ENCODE peak calls at places on chromosomes 3 and 15, in nine cellular contexts. G is GM13977; Q is mucosa of gallbladder; H is ACHN; Z is adipocyte; J is choroid plexus epithelial cell; S is AG08395; N is left cardiac atrium; P is stimulated activated CD4-positive, alpha-beta T cell treated with anti-CD3 and anti-CD28 coated beads, TNF-alpha, amount 100 ng/mL, for 1 hour. T is an unnamed sample.

GRCh38 chr15:42059661-42060476 is 34.5 kb downstream of the PLA2G4D start:
- DNase-seq in G (peak; percentile 73), Q (peak; percentile 66), H (peak; percentile 43), Z (peak; percentile 68), J (peak; percentile 56), S (peak; percentile 42), N (peak; percentile 59), P (peak; percentile 23), T (peak; percentile 79)

GRCh38 chr15:94234300-94234699 is 2.9 kb downstream of the MCTP2 start:
- DNase-seq in G (no peak), Q (no peak), H (no peak), Z (peak; percentile 54), J (peak; percentile 35), S (no peak), N (peak; percentile 24), P (no peak), T (no peak)

GRCh38 chr3:192816274-192816853 is 89.0 kb upstream of the FGF12 start:
- DNase-seq in G (no peak), Q (no peak), H (peak; percentile 60), Z (peak; percentile 87), J (peak; percentile 81), S (peak; percentile 41), N (no peak), P (no peak), T (no peak)

GRCh38 chr3:24367681-24368264 is 126.9 kb downstream of the THRB start:
- DNase-seq in G (no peak), Q (no peak), H (no peak), Z (peak; percentile 29), J (no peak), S (no peak), N (no peak), P (no peak), T (no peak)

GRCh38 chr3:129485681-129486056 is 42.8 kb upstream of the RHO start:
- DNase-seq in G (no peak), Q (peak; percentile 82), H (no peak), Z (peak; percentile 98), J (peak; percentile 98), S (peak; percentile 97), N (peak; percentile 86), P (no peak), T (peak; percentile 72)

GRCh38 chr3:71466483-71466882 is 117.0 kb downstream of the FOXP1 start:
- DNase-seq in G (no peak), Q (no peak), H (no peak), Z (no peak), J (no peak), S (no peak), N (peak; percentile 42), P (no peak), T (no peak)

GRCh38 chr3:49424816-49425215 is 2.5 kb upstream of the AMT start:
- DNase-seq in G (no peak), Q (no peak), H (no peak), Z (no peak), J (no peak), S (no peak), N (no peak), P (no peak), T (no peak)

GRCh38 chr3:65181397-65181871 is 493.6 kb upstream of the ADAMTS9 start:
- DNase-seq in G (no peak), Q (no peak), H (no peak), Z (no peak), J (no peak), S (peak; percentile 47), N (no peak), P (no peak), T (peak; percentile 61)

GRCh38 chr15:51803961-51804360 is 25.5 kb upstream of the TMOD3 start:
- DNase-seq in G (no peak), Q (no peak), H (no peak), Z (no peak), J (no peak), S (no peak), N (no peak), P (no peak), T (no peak)

GRCh38 chr3:153180860-153181372 is 18.9 kb downstream of the RAP2B start:
- DNase-seq in G (no peak), Q (no peak), H (no peak), Z (no peak), J (no peak), S (no peak), N (no peak), P (no peak), T (no peak)

GRCh38 chr15:92161039-92161670 is 232.5 kb upstream of the ST8SIA2 start:
- DNase-seq in G (peak; percentile 28), Q (no peak), H (no peak), Z (no peak), J (no peak), S (no peak), N (no peak), P (no peak), T (no peak)

GRCh38 chr15:40343512-40343911 is 2.8 kb upstream of the CCDC9B start:
- DNase-seq in G (no peak), Q (no peak), H (no peak), Z (peak; percentile 92), J (peak; percentile 89), S (peak; percentile 75), N (peak; percentile 66), P (no peak), T (no peak)

GRCh38 chr3:139302084-139302800 is 41.6 kb upstream of the MRPS22 start:
- DNase-seq in G (no peak), Q (peak; percentile 42), H (peak; percentile 98), Z (peak; percentile 99), J (peak; percentile 99), S (peak; percentile 97), N (peak; percentile 45), P (no peak), T (no peak)

GRCh38 chr3:74268753-74269152 is 345.7 kb downstream of the CNTN3 start:
- DNase-seq in G (no peak), Q (no peak), H (no peak), Z (no peak), J (peak; percentile 42), S (no peak), N (no peak), P (no peak), T (no peak)

GRCh38 chr3:16511561-16512434 is 1.7 kb downstream of the RFTN1 start:
- DNase-seq in G (peak; percentile 83), Q (peak; percentile 41), H (peak; percentile 64), Z (peak; percentile 57), J (peak; percentile 89), S (peak; percentile 78), N (peak; percentile 78), P (peak; percentile 31), T (peak; percentile 37)